ENCODE peak calls at places on chromosome 2, in nine cellular contexts. X is glutamatergic neuron; D is HCT116; B is fibroblast of villous mesenchyme; E is stimulated activated CD4-positive, alpha-beta T cell treated with anti-CD3 and anti-CD28 coated beads, Interleukin-12 subunit alpha, Interleukin-12 subunit beta, amount 100 ng/mL, for 24 hours; P is A549; H is activated naive CD4-positive, alpha-beta T cell treated with anti-CD3 and anti-CD28 coated beads, Interleukin-2, amount 50 U/mL, for 16 hours; R is C1 segment of cervical spinal cord; K is neural progenitor cell. V is an unnamed sample.

GRCh38 chr2:221671515-221671914 is 99.4 kb upstream of the EPHA4 start:
- DNase-seq in X (no peak), D (no peak), B (peak; percentile 13), E (no peak), P (no peak), H (no peak), R (no peak), K (no peak), V (no peak)

GRCh38 chr2:133755515-133756311 is 187.4 kb upstream of the NCKAP5 start:
- DNase-seq in X (no peak), D (no peak), B (peak; percentile 89), E (no peak), P (no peak), H (no peak), R (no peak), K (peak; percentile 30), V (no peak)

GRCh38 chr2:151728736-151729415 is 5.4 kb downstream of the NEB start:
- DNase-seq in X (no peak), D (no peak), B (no peak), E (no peak), P (no peak), H (no peak), R (no peak), K (no peak), V (no peak)

GRCh38 chr2:236565225-236565624 is 4.4 kb upstream of the ACKR3 start:
- DNase-seq in X (no peak), D (no peak), B (no peak), E (no peak), P (no peak), H (no peak), R (no peak), K (no peak), V (no peak)

GRCh38 chr2:97688062-97688827 is 18.7 kb downstream of the C2orf92 start:
- DNase-seq in X (no peak), D (no peak), B (no peak), E (no peak), P (no peak), H (no peak), R (no peak), K (no peak), V (no peak)

GRCh38 chr2:238097988-238098853 is 1.9 kb upstream of the ESPNL start:
- DNase-seq in X (peak; percentile 72), D (peak; percentile 90), B (peak; percentile 78), E (no peak), P (peak; percentile 71), H (no peak), R (no peak), K (peak; percentile 53), V (no peak)

GRCh38 chr2:114729025-114729424 is 286.6 kb downstream of the DPP10 start:
- DNase-seq in X (no peak), D (no peak), B (no peak), E (no peak), P (no peak), H (no peak), R (no peak), K (peak; percentile 20), V (no peak)

GRCh38 chr2:232432598-232433184 is 23.3 kb upstream of the ALPI start:
- DNase-seq in X (peak; percentile 54), D (no peak), B (no peak), E (no peak), P (no peak), H (no peak), R (no peak), K (peak; percentile 45), V (no peak)

GRCh38 chr2:233676046-233676445 is 4.3 kb downstream of the UGT1A9 start:
- DNase-seq in X (no peak), D (no peak), B (no peak), E (no peak), P (no peak), H (no peak), R (no peak), K (no peak), V (no peak)

V was measured in nucleus accumbens.